ENCODE peak calls at places on chromosomes 16 and 17, in five cellular contexts. P, N, U, S and D are unnamed samples.

GRCh38 chr16:57802635-57803412 is 533 bp upstream of the KIFC3 start:
- DNase-seq in S (no peak), N (peak), P (no peak), U (no peak), D (no peak)

GRCh38 chr17:77356109-77356689 is 215.4 kb downstream of the SEC14L1 start:
- DNase-seq in N (no peak), U (peak), S (peak), P (no peak), D (no peak)

GRCh38 chr17:77892469-77893143 is 65.9 kb upstream of the TNRC6C start:
- DNase-seq in U (peak), S (peak), P (no peak), N (peak), D (peak)

GRCh38 chr17:72765357-72766153 is 326.9 kb downstream of the SLC39A11 start:
- DNase-seq in S (no peak), P (no peak), U (no peak), N (no peak), D (no peak)

GRCh38 chr16:28289939-28290862 is 2.1 kb upstream of the SBK1 start:
- DNase-seq in U (no peak), S (no peak), N (no peak), P (no peak), D (no peak)

GRCh38 chr16:57606147-57606846 is 22.1 kb upstream of the ADGRG1 start:
- DNase-seq in P (no peak), S (no peak), N (no peak), U (no peak), D (no peak)

GRCh38 chr17:79862771-79863440 is 23.7 kb upstream of the CBX4 start:
- DNase-seq in S (no peak), U (no peak), P (no peak), N (no peak), D (no peak)

GRCh38 chr16:54066451-54067056 is 220.0 kb downstream of the IRX3 start:
- DNase-seq in U (no peak), P (no peak), N (no peak), S (no peak), D (no peak)

GRCh38 chr16:22031483-22032083 is 23.7 kb downstream of the MOSMO start:
- DNase-seq in P (no peak), U (no peak), S (no peak), N (no peak), D (no peak)

GRCh38 chr17:29165800-29166506 is 14.2 kb downstream of the MYO18A start:
- DNase-seq in P (no peak), U (no peak), N (no peak), S (peak), D (no peak)

DNA sequence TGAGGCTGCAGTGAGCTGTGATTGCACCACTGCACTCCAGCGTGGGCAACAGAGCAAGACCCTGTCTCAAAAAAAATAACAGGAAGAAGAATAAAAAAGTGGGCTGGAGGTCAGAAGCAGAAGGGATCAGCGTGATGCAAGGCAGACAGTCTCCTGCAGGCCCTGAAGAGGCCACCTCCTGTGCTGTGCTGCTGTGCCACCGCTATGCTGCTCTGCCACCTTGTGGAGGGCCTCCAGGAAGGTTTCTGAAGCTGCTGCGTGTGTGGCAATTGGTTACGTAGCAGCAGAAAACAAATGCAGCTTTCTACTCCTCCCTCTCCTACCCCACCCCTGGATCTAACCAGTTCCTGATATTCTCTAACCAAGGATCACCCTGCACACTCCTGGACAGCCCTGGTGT is 815.5 kb downstream of the KCNJ18 start:
- DNase-seq in N (no peak), P (no peak), U (no peak), S (no peak), D (no peak)
- TF ChIP-seq CTCF in N (no peak), P (no peak), U (no peak), S (no peak), D (peak)

GRCh38 chr16:67146523-67147357 is 4.1 kb downstream of the B3GNT9 start:
- DNase-seq in N (no peak), U (no peak), S (no peak), P (no peak), D (no peak)
- TF ChIP-seq CTCF in N (no peak), U (no peak), S (no peak), P (no peak), D (no peak)

DNA sequence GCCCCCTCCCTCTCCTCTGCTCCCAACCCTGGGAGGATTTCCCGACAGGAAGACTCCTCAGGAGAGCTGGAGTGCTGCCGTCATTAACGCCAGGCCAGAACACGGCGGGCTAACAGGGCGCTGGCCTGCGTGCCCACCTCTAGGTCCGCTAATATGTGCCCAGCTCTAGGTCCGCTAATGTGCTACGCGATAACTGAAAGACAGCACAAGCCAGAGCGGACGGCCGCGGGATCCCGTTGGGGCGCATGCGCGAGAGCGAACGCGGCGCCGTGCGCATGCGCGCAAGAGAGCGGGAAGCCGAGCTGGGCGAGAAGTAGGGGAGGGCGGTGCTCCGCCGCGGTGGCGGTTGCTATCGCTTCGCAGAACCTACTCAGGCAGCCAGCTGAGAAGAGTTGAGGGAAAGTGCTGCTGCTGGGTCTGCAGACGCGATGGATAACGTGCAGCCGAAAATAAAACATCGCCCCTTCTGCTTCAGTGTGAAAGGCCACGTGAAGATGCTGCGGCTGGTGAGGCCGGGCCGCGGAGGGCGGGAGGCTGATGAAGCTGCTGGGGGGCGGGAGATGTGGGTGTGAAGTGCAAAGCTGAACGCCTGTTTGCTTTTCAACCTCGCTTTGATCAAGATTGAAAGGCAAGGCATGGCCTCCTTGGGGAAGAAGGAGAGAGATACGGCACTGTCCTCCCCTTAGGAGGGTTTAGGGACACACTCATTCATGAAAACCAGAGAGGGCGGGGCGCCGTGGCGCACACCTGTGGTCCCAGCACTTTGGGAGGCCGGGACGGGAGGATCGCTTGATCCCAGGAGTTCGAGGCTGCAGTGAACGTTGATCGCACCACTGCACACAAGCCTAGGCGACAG is at the start of gene CKLF:
- DNase-seq in S (peak), P (peak), U (peak), N (peak), D (peak)
- TF ChIP-seq CTCF in S (no peak), P (no peak), U (no peak), N (no peak), D (no peak)

GRCh38 chr17:35769895-35770486 is 9.3 kb downstream of the C17orf50 start:
- DNase-seq in P (no peak), N (no peak), U (no peak), S (no peak), D (no peak)
- TF ChIP-seq CTCF in P (no peak), N (peak), U (peak), S (no peak), D (no peak)

DNA sequence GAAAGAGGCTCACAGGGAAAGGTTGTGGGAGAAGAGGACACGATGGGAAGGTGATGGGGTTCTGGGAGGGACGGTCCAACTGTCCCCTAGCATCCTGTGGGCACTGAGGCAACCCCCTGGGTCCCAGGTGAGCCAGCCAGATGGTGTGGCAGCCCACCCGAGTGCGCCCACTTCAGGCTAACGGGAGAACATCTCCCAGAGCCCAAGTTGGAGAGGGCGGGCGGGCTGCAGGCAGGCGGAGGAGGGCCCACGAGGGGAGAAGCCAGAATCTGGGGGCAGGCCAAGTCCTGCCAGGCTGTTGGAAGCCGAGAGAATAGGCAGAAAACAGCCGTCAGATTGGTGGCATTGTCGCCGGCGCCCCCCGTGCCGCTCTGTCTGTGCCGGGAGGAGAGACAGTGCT is 13.8 kb upstream of the ABCC3 start:
- DNase-seq in N (peak), P (no peak), S (no peak), U (peak), D (no peak)
- TF ChIP-seq CTCF in N (peak), P (no peak), S (no peak), U (no peak), D (peak)

DNA sequence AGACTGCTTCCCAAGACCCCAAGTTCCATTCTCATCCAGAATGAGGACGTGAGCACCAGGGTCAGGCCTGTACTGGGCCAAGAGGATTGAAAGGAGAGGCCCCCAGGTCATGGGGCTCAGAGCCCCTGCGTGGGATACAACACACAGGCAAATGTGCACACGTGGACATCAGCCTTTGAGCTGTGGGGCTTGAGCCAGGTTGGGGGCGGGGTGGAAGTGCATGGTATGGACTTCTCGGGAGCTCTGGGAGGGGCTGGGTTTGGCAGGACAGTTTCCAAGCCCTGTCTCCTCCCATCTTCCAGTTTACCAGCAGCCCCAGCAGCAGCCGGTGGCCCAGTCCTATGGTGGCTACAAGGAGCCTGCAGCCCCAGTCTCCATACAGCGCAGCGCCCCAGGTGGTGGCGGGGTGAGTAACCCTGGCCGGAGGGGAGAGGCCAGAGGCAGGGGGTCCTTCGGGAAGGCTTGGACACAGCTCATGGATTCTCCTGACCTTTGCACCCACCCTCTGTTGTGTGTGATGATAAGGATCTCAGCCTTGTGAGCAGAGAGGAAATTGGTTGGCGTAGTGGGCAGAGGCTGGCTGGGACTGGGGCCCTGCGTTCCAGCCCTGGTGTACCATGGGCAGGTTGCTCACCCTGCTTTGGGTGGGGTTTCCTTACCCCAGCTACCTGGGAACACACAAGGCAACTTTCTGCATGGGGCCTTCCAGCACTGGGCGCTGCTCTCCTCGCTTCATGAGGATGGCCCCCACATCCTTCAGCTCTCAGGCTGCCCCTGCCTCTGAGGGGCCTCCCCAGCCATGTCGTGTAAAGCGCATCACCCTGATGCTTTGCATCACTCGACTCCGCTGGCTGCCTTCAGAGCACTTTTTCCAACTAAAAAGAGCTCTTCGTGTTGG is 10.4 kb upstream of the LASP1NB start:
- DNase-seq in U (no peak), N (peak), P (no peak), S (no peak), D (peak)
- TF ChIP-seq CTCF in U (no peak), N (no peak), P (no peak), S (no peak), D (no peak)

GRCh38 chr16:83200005-83200779 is 573.4 kb downstream of the CDH13 start:
- DNase-seq in N (peak), S (no peak), P (no peak), U (no peak), D (peak)
- TF ChIP-seq CTCF in N (no peak), S (no peak), P (no peak), U (no peak), D (no peak)

GRCh38 chr17:9108166-9108565 is 86.9 kb downstream of the NTN1 start:
- DNase-seq in P (no peak), N (no peak), S (no peak), U (no peak), D (no peak)

GRCh38 chr17:9107527-9107926 is 86.2 kb downstream of the NTN1 start:
- DNase-seq in S (no peak), N (no peak), U (no peak), P (no peak), D (no peak)

GRCh38 chr17:9105068-9105868 is 84.0 kb downstream of the NTN1 start:
- DNase-seq in U (no peak), N (no peak), S (no peak), P (no peak), D (no peak)

GRCh38 chr17:9110501-9110900 is 89.2 kb downstream of the NTN1 start:
- DNase-seq in N (no peak), S (no peak), U (no peak), P (no peak), D (no peak)

DNA sequence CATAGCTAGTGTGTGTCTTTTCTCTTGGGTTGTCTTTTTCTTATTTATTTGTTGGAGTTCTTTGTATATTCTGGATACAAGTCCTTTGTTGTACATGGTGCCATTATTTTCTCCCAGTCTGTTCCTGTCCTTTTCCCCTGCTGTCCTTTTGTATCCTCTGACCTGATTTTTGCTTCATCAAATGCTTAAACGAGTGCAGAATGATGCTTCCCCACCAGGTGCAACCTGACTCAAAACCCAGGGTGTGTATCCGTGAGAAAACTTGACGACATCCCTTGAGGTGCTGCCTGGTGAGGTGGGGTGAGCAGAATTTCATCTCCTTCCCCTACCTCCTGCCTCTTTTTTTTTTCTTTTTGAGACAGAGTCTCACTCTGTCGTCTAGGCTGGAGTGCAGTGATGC is 88.6 kb downstream of the NTN1 start:
- DNase-seq in S (no peak), N (no peak), U (no peak), P (no peak), D (no peak)
- TF ChIP-seq CTCF in S (no peak), N (no peak), U (no peak), P (no peak), D (no peak)

GRCh38 chr16:9378876-9379275 is 287.4 kb downstream of the HAPSTR1 start:
- DNase-seq in S (no peak), N (no peak), P (no peak), U (peak), D (no peak)
- TF ChIP-seq CTCF in S (no peak), N (no peak), P (no peak), U (no peak), D (no peak)

DNA sequence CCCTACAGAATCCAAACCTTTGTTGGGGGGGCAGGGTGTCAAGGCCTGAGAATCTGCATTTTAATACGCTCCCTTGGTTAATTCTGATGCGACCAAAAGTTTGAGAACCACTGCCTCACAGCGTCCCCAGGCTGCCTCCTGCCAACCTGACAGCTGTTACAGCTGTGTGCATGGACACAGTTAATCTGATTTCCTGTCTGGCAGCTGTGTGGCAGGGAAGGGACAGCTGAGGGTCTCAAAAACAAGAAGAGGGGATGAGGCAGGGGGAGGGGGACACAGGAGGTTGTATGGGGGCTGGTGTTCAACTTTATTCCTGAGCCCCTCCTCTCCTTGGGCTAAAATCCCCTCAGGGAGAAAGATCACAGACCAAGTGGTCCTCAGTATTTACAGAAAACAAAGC is 17.5 kb downstream of the HDAC5 start:
- DNase-seq in S (no peak), U (no peak), N (no peak), P (no peak), D (no peak)
- TF ChIP-seq CTCF in S (no peak), U (no peak), N (no peak), P (no peak), D (no peak)